ENCODE peak calls at places on chromosomes 6 and 20, in eight cellular contexts. P is activated naive CD4-positive, alpha-beta T cell treated with anti-CD3 and anti-CD28 coated beads for 36 hours; E is AG04450; C is IMR-90; Q is mesenchymal stem cell; G is pulmonary artery endothelial cell; M is testis; F is ELF-1. K is an unnamed sample.
A peak's percentile ranks its signal among the peaks of the same experiment; 100 is the strongest.

GRCh38 chr6:146434991-146435390 is 108.6 kb upstream of the RAB32 start:
- DNase-seq in M (no peak), P (no peak), G (no peak), F (no peak), C (no peak), Q (no peak), E (no peak), K (no peak)

GRCh38 chr6:112199001-112199403 is 55.4 kb downstream of the LAMA4 start:
- DNase-seq in C (no peak), Q (no peak), F (peak; percentile 12), P (no peak), E (no peak), M (no peak), G (no peak), K (no peak)

GRCh38 chr6:72365773-72366172 is 256.1 kb upstream of the KCNQ5 start:
- DNase-seq in E (no peak), P (no peak), Q (no peak), C (no peak), M (no peak), F (no peak), G (no peak), K (no peak)

GRCh38 chr6:116352515-116353471 is 18.0 kb upstream of the DSE start:
- DNase-seq in E (no peak), G (no peak), C (peak; percentile 63), P (no peak), Q (peak; percentile 72), M (no peak), F (no peak), K (no peak)

GRCh38 chr6:99613705-99614429 is 7.2 kb downstream of the PRDM13 start:
- DNase-seq in P (no peak), G (no peak), E (no peak), Q (no peak), F (peak; percentile 63), C (no peak), M (no peak), K (no peak)

GRCh38 chr20:25220021-25220730 is 24.7 kb downstream of the ENTPD6 start:
- DNase-seq in Q (no peak), E (no peak), M (peak; percentile 44), G (no peak), F (no peak), C (no peak), P (no peak), K (no peak)

GRCh38 chr6:160431791-160432404 is 83.7 kb downstream of the SLC22A3 start:
- DNase-seq in E (no peak), M (peak; percentile 55), G (no peak), P (no peak), Q (no peak), C (no peak), F (no peak), K (no peak)

GRCh38 chr6:71468841-71469750 is 180.5 kb downstream of the OGFRL1 start:
- DNase-seq in P (no peak), C (peak; percentile 95), E (peak; percentile 80), M (peak; percentile 47), Q (peak; percentile 86), G (no peak), F (no peak), K (no peak)

GRCh38 chr20:57964011-57964862 is 254.4 kb upstream of the PMEPA1 start:
- DNase-seq in E (no peak), P (no peak), C (no peak), Q (no peak), G (no peak), F (no peak), M (no peak), K (peak; percentile 35)